ENCODE peak calls at places on chromosome 19, in nine cellular contexts. O is heart left ventricle, S is pancreas, K is ascending aorta, E is breast epithelium, M is ovary, N is upper lobe of right lung, V is IMR-90, U is suprapubic skin. H is an unnamed sample.

GRCh38 chr19:31416548-31416947 is 67.3 kb upstream of the TSHZ3 start:
- DNase-seq in O (no peak), S (no peak), K (no peak), E (no peak), M (no peak), N (no peak), V (no peak), U (no peak), H (no peak)

GRCh38 chr19:55657004-55657747 is 2.3 kb downstream of the U2AF2 start:
- DNase-seq in O (no peak), S (peak; percentile 26), K (no peak), E (no peak), M (peak; percentile 48), N (no peak), V (no peak), U (no peak), H (no peak)

GRCh38 chr19:53328967-53329366 is 4.6 kb upstream of the ZNF845 start:
- DNase-seq in O (peak; percentile 81), S (peak; percentile 6), K (no peak), E (no peak), M (peak; percentile 88), N (peak; percentile 73), V (peak; percentile 4), U (no peak), H (no peak)

GRCh38 chr19:35248310-35249145 is at the start of gene LSR:
- DNase-seq in O (no peak), S (peak; percentile 96), K (no peak), E (peak; percentile 89), M (peak; percentile 41), N (peak; percentile 94), V (no peak), U (no peak), H (peak; percentile 98)

GRCh38 chr19:48681127-48681470 is 8.3 kb upstream of the NTN5 start:
- DNase-seq in O (no peak), S (no peak), K (no peak), E (no peak), M (no peak), N (no peak), V (peak; percentile 93), U (no peak), H (no peak)

GRCh38 chr19:47210689-47211316 is 20.2 kb downstream of the BBC3 start:
- DNase-seq in O (peak; percentile 65), S (peak; percentile 62), K (no peak), E (peak; percentile 71), M (peak; percentile 83), N (peak; percentile 65), V (peak; percentile 80), U (peak; percentile 89), H (peak; percentile 85)

GRCh38 chr19:31262673-31263308 is 86.4 kb downstream of the TSHZ3 start:
- DNase-seq in O (no peak), S (no peak), K (no peak), E (no peak), M (no peak), N (no peak), V (peak; percentile 34), U (no peak), H (no peak)

GRCh38 chr19:33434090-33434885 is 60.8 kb downstream of the CEBPG start:
- DNase-seq in O (no peak), S (no peak), K (no peak), E (no peak), M (peak; percentile 13), N (peak; percentile 55), V (no peak), U (no peak), H (no peak)

GRCh38 chr19:51994048-51994644 is 7.5 kb upstream of the ZNF350 start:
- DNase-seq in O (no peak), S (no peak), K (no peak), E (no peak), M (no peak), N (no peak), V (no peak), U (no peak), H (no peak)

GRCh38 chr19:6034512-6034911 is 56.6 kb upstream of the RANBP3 start:
- DNase-seq in O (no peak), S (no peak), K (no peak), E (peak; percentile 17), M (no peak), N (peak; percentile 12), V (no peak), U (peak; percentile 6), H (no peak)
- H3K27me3 ChIP-seq in O (no peaks in the 10 kb centered on the region), S (no peaks in the 10 kb centered on the region), K (no peaks in the 10 kb centered on the region), E (no peaks in the 10 kb centered on the region), M (no peaks in the 10 kb centered on the region), N (no peaks in the 10 kb centered on the region), V (no peaks in the 10 kb centered on the region), U (no peaks in the 10 kb centered on the region), H (no peaks in the 10 kb centered on the region)

DNA sequence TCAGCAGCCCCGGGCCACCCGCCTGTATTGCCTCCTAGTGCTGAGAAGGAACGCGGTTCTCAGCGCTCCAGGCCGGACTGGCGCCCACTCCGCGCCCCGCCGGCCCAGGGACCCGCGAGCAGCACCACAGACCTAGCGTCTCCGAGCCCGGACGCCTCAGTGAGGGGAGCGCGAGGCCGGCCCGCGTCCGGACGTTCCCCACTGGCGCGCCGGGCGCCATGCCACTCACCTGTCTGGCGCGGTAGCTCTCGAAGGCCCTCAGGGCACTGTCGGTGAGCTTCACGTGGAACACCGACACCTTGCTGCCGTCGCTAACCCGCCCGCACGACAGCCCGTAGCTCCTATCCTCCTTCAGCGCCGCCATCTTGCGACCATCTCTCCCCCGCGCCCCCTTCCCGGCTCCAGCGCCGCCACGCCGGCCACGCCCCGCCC is at the start of gene ELL:
- DNase-seq in O (no peak), S (no peak), K (no peak), E (no peak), M (no peak), N (no peak), V (no peak), U (no peak), H (no peak)
- H3K4me3 ChIP-seq in O (peak within 1 kb of the TSS; percentile 100), S (peak within 1 kb of the TSS; percentile 99), K (peak within 1 kb of the TSS; percentile 99), E (peak within 1 kb of the TSS; percentile 99), M (peak within 1 kb of the TSS; percentile 94), N (peak within 1 kb of the TSS; percentile 97), V (peak within 1 kb of the TSS; percentile 92), U (peak within 1 kb of the TSS; percentile 100), H (peak within 1 kb of the TSS; percentile 90)

GRCh38 chr19:588758-589692 is 656 bp upstream of the HCN2 start:
- DNase-seq in O (no peak), S (no peak), K (no peak), E (no peak), M (no peak), N (no peak), V (no peak), U (no peak), H (peak; percentile 57)

GRCh38 chr19:589693-590395 is at the start of gene HCN2:
- DNase-seq in O (no peak), S (no peak), K (no peak), E (no peak), M (no peak), N (no peak), V (no peak), U (no peak), H (no peak)

GRCh38 chr19:590396-590745 is 690 bp downstream of the HCN2 start:
- DNase-seq in O (no peak), S (no peak), K (no peak), E (no peak), M (no peak), N (no peak), V (peak; percentile 30), U (no peak), H (peak; percentile 35)

GRCh38 chr19:590750-591098 is 1.0 kb downstream of the HCN2 start:
- DNase-seq in O (no peak), S (no peak), K (no peak), E (no peak), M (no peak), N (no peak), V (no peak), U (no peak), H (no peak)

DNA sequence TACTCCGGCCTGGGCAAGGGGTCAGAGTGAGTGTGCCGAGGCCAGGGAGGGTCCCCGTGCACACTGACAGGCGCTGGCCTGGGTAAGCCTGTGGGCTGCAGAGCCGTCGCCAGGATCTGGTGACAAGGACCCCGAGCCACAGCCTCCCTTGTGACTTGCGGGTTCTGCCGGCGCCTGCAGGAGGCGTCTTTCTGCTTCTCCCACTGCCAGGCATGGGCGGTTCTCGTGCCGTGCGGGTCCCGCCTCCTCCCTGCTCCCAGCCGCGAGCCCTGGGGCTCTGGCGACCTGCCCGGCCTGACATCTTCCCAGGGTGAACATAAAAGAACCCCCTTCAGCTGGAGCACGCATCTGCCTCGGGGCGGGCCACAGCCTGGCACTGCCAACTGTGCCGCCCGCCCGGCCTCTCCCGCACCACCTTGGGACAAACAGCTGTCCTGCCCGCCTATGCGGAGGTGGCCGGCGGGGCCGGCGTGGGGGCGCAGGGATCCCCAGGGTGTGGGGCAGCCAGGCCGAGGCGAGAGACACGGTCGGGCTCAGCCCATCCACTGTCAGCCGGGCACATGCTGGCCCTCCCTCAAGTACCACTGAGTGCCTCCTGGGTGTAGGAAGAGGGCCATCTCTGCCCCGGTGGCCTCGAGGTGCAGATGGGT is 1.5 kb upstream of the HCN2 start:
- DNase-seq in O (peak; percentile 84), S (peak; percentile 30), K (no peak), E (peak; percentile 84), M (no peak), N (peak; percentile 83), V (peak; percentile 72), U (no peak), H (peak; percentile 62)
- TF ChIP-seq CTCF in O (peak; percentile 58), S (no peak), K (no peak), E (no peak), M (no peak), N (peak; percentile 39), V (peak; percentile 61), U (peak; percentile 68), H (no peak)

GRCh38 chr19:3478409-3479176 is 1.7 kb downstream of the SMIM24 start:
- DNase-seq in O (no peak), S (no peak), K (no peak), E (no peak), M (no peak), N (no peak), V (no peak), U (no peak), H (no peak)
- H3K27me3 ChIP-seq in O (peaks cover 34% of the 10 kb centered on the region), S (no peaks in the 10 kb centered on the region), K (peaks cover 2% of the 10 kb centered on the region), E (peaks cover 8% of the 10 kb centered on the region), M (no peaks in the 10 kb centered on the region), N (peaks cover 37% of the 10 kb centered on the region), V (peaks cover 43% of the 10 kb centered on the region), U (peaks cover 46% of the 10 kb centered on the region), H (no peaks in the 10 kb centered on the region)

DNA sequence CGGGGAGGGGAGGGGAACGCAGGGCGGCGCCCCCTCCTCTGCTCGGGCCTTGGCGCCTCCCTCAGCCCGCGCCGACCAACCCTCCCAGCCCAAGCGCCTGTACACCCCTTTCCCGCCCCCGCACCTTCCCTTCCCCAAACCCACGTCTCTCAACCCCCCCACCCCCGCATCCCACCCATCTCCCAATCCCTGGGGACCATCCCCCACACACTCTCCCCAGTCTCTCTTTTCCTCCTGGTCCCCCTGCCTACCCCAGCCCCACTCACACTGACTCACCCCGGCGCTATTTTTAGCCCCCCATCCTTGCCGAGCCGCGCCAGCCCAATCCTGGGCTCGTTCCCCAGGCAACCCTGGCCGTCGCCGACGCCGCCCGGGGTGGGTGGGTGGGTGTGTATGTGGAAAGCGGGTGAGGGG is 11.7 kb downstream of the CIC start:
- DNase-seq in O (peak; percentile 80), S (no peak), K (no peak), E (no peak), M (no peak), N (no peak), V (peak; percentile 17), U (peak; percentile 86), H (no peak)
- H3K4me3 ChIP-seq in O (peak overlapping the region; percentile 70), S (peak overlapping the region; percentile 60), K (peak overlapping the region; percentile 82), E (peak overlapping the region; percentile 93), M (peak overlapping the region; percentile 91), N (peak overlapping the region; percentile 83), V (peak overlapping the region; percentile 65), U (peak overlapping the region; percentile 87), H (peak overlapping the region; percentile 52)